ENCODE peak calls at places on chromosomes 6 and 20, in eight cellular contexts. One of them, this sample, is unnamed.

GRCh38 chr6:26233608-26234420 is 131.2 kb upstream of the BTN3A2 start:
- DNase-seq in vagina: no peak
- DNase-seq in stimulated activated CD8-positive, alpha-beta memory T cell treated with anti-CD3 and anti-CD28 coated beads, Interleukin-4, amount 100 ng/mL, for 4 hours: no peak
- DNase-seq in fibroblast of the conjunctiva: peak; percentile 70
- DNase-seq in HL-60: peak; percentile 49
- DNase-seq in CMK: no peak
- DNase-seq in A549: peak; percentile 74
- DNase-seq in NCI-H82: peak; percentile 64
- DNase-seq in this sample: no peak

GRCh38 chr6:135796884-135797283 is 54.6 kb upstream of the PDE7B start:
- DNase-seq in vagina: no peak
- DNase-seq in stimulated activated CD8-positive, alpha-beta memory T cell treated with anti-CD3 and anti-CD28 coated beads, Interleukin-4, amount 100 ng/mL, for 4 hours: no peak
- DNase-seq in NCI-H82: peak; percentile 42
- DNase-seq in A549: no peak
- DNase-seq in CMK: no peak
- DNase-seq in fibroblast of the conjunctiva: no peak
- DNase-seq in HL-60: no peak
- DNase-seq in this sample: no peak

GRCh38 chr6:11366183-11366933 is 133.9 kb upstream of the NEDD9 start:
- DNase-seq in fibroblast of the conjunctiva: no peak
- DNase-seq in vagina: no peak
- DNase-seq in A549: peak; percentile 18
- DNase-seq in HL-60: no peak
- DNase-seq in NCI-H82: no peak
- DNase-seq in CMK: no peak
- DNase-seq in stimulated activated CD8-positive, alpha-beta memory T cell treated with anti-CD3 and anti-CD28 coated beads, Interleukin-4, amount 100 ng/mL, for 4 hours: peak; percentile 39
- DNase-seq in this sample: no peak

GRCh38 chr6:18034798-18035202 is 47.4 kb upstream of the KIF13A start:
- DNase-seq in NCI-H82: no peak
- DNase-seq in stimulated activated CD8-positive, alpha-beta memory T cell treated with anti-CD3 and anti-CD28 coated beads, Interleukin-4, amount 100 ng/mL, for 4 hours: no peak
- DNase-seq in CMK: no peak
- DNase-seq in fibroblast of the conjunctiva: no peak
- DNase-seq in vagina: no peak
- DNase-seq in HL-60: no peak
- DNase-seq in A549: peak; percentile 42
- DNase-seq in this sample: no peak

GRCh38 chr6:13044390-13044789 is 283.9 kb downstream of the TBC1D7 start:
- DNase-seq in vagina: no peak
- DNase-seq in HL-60: peak; percentile 43
- DNase-seq in stimulated activated CD8-positive, alpha-beta memory T cell treated with anti-CD3 and anti-CD28 coated beads, Interleukin-4, amount 100 ng/mL, for 4 hours: no peak
- DNase-seq in A549: peak; percentile 47
- DNase-seq in fibroblast of the conjunctiva: no peak
- DNase-seq in NCI-H82: no peak
- DNase-seq in CMK: no peak
- DNase-seq in this sample: peak; percentile 50

GRCh38 chr6:151616091-151616513 is 122.3 kb downstream of the CCDC170 start:
- DNase-seq in CMK: no peak
- DNase-seq in NCI-H82: no peak
- DNase-seq in vagina: no peak
- DNase-seq in A549: no peak
- DNase-seq in HL-60: no peak
- DNase-seq in fibroblast of the conjunctiva: no peak
- DNase-seq in stimulated activated CD8-positive, alpha-beta memory T cell treated with anti-CD3 and anti-CD28 coated beads, Interleukin-4, amount 100 ng/mL, for 4 hours: no peak
- DNase-seq in this sample: no peak

GRCh38 chr20:53738945-53739798 is 145.5 kb upstream of the ZNF217 start:
- DNase-seq in NCI-H82: peak; percentile 37
- DNase-seq in CMK: no peak
- DNase-seq in A549: peak; percentile 35
- DNase-seq in HL-60: peak; percentile 48
- DNase-seq in vagina: no peak
- DNase-seq in fibroblast of the conjunctiva: no peak
- DNase-seq in stimulated activated CD8-positive, alpha-beta memory T cell treated with anti-CD3 and anti-CD28 coated beads, Interleukin-4, amount 100 ng/mL, for 4 hours: no peak
- DNase-seq in this sample: no peak

GRCh38 chr20:3932277-3933073 is 43.3 kb downstream of the PANK2 start:
- DNase-seq in A549: no peak
- DNase-seq in HL-60: no peak
- DNase-seq in NCI-H82: peak; percentile 13
- DNase-seq in stimulated activated CD8-positive, alpha-beta memory T cell treated with anti-CD3 and anti-CD28 coated beads, Interleukin-4, amount 100 ng/mL, for 4 hours: no peak
- DNase-seq in vagina: no peak
- DNase-seq in CMK: no peak
- DNase-seq in fibroblast of the conjunctiva: no peak
- DNase-seq in this sample: no peak

GRCh38 chr6:82166493-82166892 is 81.1 kb downstream of the IBTK start:
- DNase-seq in fibroblast of the conjunctiva: no peak
- DNase-seq in NCI-H82: no peak
- DNase-seq in vagina: no peak
- DNase-seq in stimulated activated CD8-positive, alpha-beta memory T cell treated with anti-CD3 and anti-CD28 coated beads, Interleukin-4, amount 100 ng/mL, for 4 hours: no peak
- DNase-seq in CMK: no peak
- DNase-seq in HL-60: no peak
- DNase-seq in A549: no peak
- DNase-seq in this sample: no peak

GRCh38 chr6:154410619-154411044 is 54.0 kb upstream of the IPCEF1 start:
- DNase-seq in vagina: no peak
- DNase-seq in NCI-H82: no peak
- DNase-seq in stimulated activated CD8-positive, alpha-beta memory T cell treated with anti-CD3 and anti-CD28 coated beads, Interleukin-4, amount 100 ng/mL, for 4 hours: no peak
- DNase-seq in CMK: no peak
- DNase-seq in HL-60: no peak
- DNase-seq in fibroblast of the conjunctiva: peak; percentile 95
- DNase-seq in A549: peak; percentile 82
- DNase-seq in this sample: no peak

GRCh38 chr6:10412165-10412947 is 2.5 kb downstream of the TFAP2A start:
- DNase-seq in fibroblast of the conjunctiva: peak; percentile 78
- DNase-seq in NCI-H82: peak; percentile 62
- DNase-seq in CMK: peak; percentile 55
- DNase-seq in A549: peak; percentile 92
- DNase-seq in HL-60: peak; percentile 45
- DNase-seq in stimulated activated CD8-positive, alpha-beta memory T cell treated with anti-CD3 and anti-CD28 coated beads, Interleukin-4, amount 100 ng/mL, for 4 hours: no peak
- DNase-seq in vagina: no peak
- DNase-seq in this sample: no peak

GRCh38 chr6:131175559-131175958 is 40.3 kb downstream of the AKAP7 start:
- DNase-seq in A549: no peak
- DNase-seq in vagina: no peak
- DNase-seq in HL-60: no peak
- DNase-seq in stimulated activated CD8-positive, alpha-beta memory T cell treated with anti-CD3 and anti-CD28 coated beads, Interleukin-4, amount 100 ng/mL, for 4 hours: no peak
- DNase-seq in CMK: no peak
- DNase-seq in NCI-H82: no peak
- DNase-seq in fibroblast of the conjunctiva: no peak
- DNase-seq in this sample: no peak

GRCh38 chr20:58228103-58228483 is 360 bp downstream of the ANKRD60 start:
- DNase-seq in CMK: no peak
- DNase-seq in HL-60: no peak
- DNase-seq in NCI-H82: no peak
- DNase-seq in A549: no peak
- DNase-seq in vagina: no peak
- DNase-seq in stimulated activated CD8-positive, alpha-beta memory T cell treated with anti-CD3 and anti-CD28 coated beads, Interleukin-4, amount 100 ng/mL, for 4 hours: no peak
- DNase-seq in fibroblast of the conjunctiva: no peak
- DNase-seq in this sample: no peak